ENCODE peak calls at places on chromosomes 11 and 22, in four cellular contexts. Y, L, J and E are unnamed samples.

GRCh38 chr11:129202646-129203045 is 10.5 kb upstream of the ARHGAP32 start:
- DNase-seq in Y (no peak), J (no peak), L (no peak), E (no peak)

GRCh38 chr11:112366777-112367176 is 106.1 kb upstream of the PLET1 start:
- DNase-seq in Y (no peak), L (no peak), J (no peak), E (peak)

GRCh38 chr11:70650075-70650909 is 252.0 kb downstream of the CTTN start:
- DNase-seq in J (peak), Y (peak), L (peak), E (peak)

GRCh38 chr22:30324008-30324730 is 2.6 kb downstream of the TBC1D10A start:
- DNase-seq in L (no peak), Y (no peak), J (no peak), E (no peak)

GRCh38 chr22:32444068-32444467 is 20.2 kb downstream of the BPIFC start:
- DNase-seq in Y (peak), L (peak), J (peak), E (peak)

GRCh38 chr22:26515938-26516337 is 3.7 kb upstream of the TFIP11 start:
- DNase-seq in J (no peak), L (no peak), Y (no peak), E (no peak)

GRCh38 chr22:48708558-48709245 is 1119.0 kb downstream of the BRD1 start:
- DNase-seq in J (no peak), L (peak), Y (no peak), E (no peak)

GRCh38 chr11:119590651-119591308 is 138.2 kb downstream of the NECTIN1 start:
- DNase-seq in Y (peak), L (no peak), J (no peak), E (no peak)

GRCh38 chr22:30056015-30056414 is 24.2 kb upstream of the HORMAD2 start:
- DNase-seq in L (no peak), Y (no peak), J (no peak), E (no peak)

GRCh38 chr11:63552921-63553320 is 10.3 kb downstream of the PLAAT2 start:
- DNase-seq in Y (no peak), J (no peak), L (no peak), E (no peak)

GRCh38 chr11:44497995-44498394 is 67.5 kb upstream of the CD82 start:
- DNase-seq in L (no peak), J (no peak), Y (no peak), E (no peak)

GRCh38 chr11:16790484-16791240 is 52.2 kb downstream of the C11orf58 start:
- DNase-seq in Y (no peak), L (no peak), J (no peak), E (no peak)

DNA sequence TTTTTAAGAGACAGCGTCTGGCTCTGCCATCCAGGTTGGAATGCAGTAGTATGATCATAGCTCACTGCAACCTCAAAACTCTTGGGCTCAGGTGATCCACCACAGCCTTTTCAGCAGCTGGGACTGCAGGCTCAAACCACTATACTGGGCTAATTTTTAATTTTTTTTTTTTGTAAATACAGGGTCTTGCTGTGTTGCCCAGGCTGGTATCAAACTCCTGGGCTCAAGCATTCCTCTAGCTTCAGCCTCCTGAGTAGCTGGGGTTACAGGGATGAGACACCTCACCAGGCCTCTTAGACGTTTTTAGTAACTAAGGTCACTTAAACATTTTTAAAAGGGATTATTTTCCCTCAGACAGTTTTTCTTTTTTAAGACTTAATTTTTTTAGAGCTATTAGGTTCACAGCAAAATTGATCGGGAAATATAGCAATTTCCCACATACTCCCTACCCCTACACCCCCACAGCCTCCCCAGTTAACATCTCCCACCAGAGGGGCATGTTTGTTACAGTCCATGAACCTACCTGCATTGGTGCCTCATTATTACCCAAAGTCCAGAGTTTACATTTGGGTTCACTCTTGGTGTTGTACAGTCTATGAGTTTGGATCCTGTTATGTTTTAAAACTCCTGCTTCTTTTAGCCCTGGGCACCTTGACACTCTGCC is 3.9 kb downstream of the BCR start:
- DNase-seq in Y (no peak), L (no peak), J (no peak), E (no peak)
- H3K4me3 ChIP-seq in Y (no peak), L (no peak), J (peak), E (no peak)

GRCh38 chr11:116166788-116167465 is 605.9 kb downstream of the BUD13 start:
- DNase-seq in L (no peak), Y (no peak), J (no peak), E (no peak)
- H3K4me3 ChIP-seq in L (no peak), Y (no peak), J (no peak), E (no peak)

DNA sequence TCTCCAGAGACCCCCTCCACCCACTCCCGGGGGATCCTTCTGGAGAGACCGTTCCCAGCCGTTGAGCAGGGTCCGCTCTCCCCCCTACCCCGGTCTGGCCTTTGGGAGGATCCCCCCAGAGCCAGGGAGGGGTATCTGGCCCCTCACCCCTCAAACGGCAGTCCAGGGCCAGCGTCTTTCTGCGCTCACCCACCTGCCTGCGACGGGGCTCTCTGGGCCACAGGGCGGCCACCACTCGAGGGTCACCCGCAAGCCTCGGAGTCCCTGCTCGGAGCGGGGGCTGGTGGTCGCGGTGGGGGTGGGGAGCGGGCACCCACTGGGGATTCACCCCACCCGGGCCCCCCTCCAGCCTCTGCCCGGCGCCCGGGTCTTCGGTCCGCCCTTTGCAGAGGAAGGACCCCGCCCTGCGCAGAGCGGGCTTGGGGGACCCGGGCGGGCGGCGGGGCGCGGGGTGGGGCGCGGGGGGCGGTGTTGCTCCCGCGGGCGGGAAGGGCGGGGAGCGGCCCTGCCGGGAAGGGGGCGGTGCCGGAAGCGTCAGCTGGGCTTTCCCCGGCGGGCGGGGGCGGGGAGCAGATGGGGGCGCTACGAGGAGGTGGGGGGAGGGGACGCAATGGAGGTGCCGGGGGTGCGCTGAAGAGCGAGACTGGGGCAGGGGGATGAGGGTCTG is 16.6 kb downstream of the CRELD2 start:
- DNase-seq in J (peak), L (no peak), Y (no peak), E (peak)
- H3K4me3 ChIP-seq in J (peak), L (no peak), Y (no peak), E (peak)

GRCh38 chr11:468036-468435 is 18.0 kb downstream of the PTDSS2 start:
- DNase-seq in J (no peak), Y (no peak), L (no peak), E (no peak)

GRCh38 chr11:472272-472671 is 22.2 kb downstream of the PTDSS2 start:
- DNase-seq in L (no peak), Y (no peak), J (no peak), E (no peak)

GRCh38 chr11:471468-472145 is 21.5 kb downstream of the PTDSS2 start:
- DNase-seq in J (no peak), L (no peak), Y (no peak), E (no peak)

GRCh38 chr11:468493-468892 is 18.4 kb downstream of the PTDSS2 start:
- DNase-seq in J (no peak), L (no peak), Y (no peak), E (no peak)

DNA sequence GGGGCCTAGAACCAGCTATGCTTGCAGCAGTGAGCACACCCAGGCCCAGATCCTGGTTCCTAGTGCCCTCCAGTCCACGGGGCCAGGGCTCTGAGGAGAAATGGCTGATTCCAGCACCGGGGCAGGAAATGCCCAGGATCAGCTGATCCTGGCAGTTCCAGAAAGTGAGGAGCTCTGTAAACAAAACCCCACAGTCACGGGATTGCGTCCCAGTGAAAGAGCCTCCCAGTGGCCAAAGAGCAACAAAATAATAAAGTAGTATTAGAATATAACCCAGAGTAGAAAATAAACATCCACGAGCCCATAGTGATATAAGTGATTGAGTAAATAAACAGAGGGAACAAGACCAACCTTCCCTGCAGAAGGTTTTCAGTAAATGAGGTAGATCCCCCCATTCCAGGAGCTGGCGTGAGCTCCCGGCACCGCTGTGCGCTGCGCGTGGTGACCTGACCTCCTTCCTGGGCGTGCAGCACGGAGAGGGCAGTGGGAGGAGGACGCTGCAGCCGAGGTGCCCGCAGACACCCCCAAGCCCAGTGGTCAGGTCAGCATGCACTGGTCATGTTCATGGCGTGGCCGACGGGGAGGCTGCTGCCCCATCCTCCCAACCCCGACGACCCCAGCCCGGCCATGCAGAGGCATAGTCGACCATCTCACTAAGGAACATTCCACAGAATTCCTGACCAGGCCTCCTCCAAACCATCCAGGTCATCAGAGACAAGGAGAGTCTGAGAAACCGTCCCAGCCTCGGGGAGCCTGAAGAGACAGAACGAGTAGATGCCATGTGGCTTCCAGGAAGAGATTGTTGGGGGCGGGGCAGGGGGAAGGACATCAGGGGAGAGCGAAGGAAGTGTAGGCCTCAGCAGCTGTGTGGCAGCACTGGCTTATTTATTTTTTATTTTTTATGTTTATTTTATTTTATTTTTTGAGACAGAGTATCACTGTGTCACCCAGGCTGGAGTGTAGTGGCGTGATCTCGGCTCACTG is 19.9 kb downstream of the PTDSS2 start:
- DNase-seq in L (no peak), Y (no peak), J (no peak), E (peak)
- H3K4me3 ChIP-seq in L (no peak), Y (no peak), J (no peak), E (peak)

GRCh38 chr22:37801946-37802309 is 5.8 kb upstream of the GCAT start:
- DNase-seq in Y (no peak), J (no peak), L (no peak), E (no peak)
- H3K4me3 ChIP-seq in Y (peak), J (peak), L (peak), E (peak)

GRCh38 chr11:73981051-73981805 is 1.4 kb downstream of the UCP2 start:
- DNase-seq in L (peak), Y (no peak), J (peak), E (no peak)
- H3K4me3 ChIP-seq in L (peak), Y (peak), J (peak), E (peak)

GRCh38 chr11:34624069-34624468 is 3.2 kb downstream of the EHF start:
- DNase-seq in Y (no peak), L (no peak), J (peak), E (no peak)

GRCh38 chr11:34623463-34623862 is 2.6 kb downstream of the EHF start:
- DNase-seq in Y (no peak), L (no peak), J (no peak), E (no peak)

GRCh38 chr11:34626393-34626792 is 5.5 kb downstream of the EHF start:
- DNase-seq in Y (no peak), L (no peak), J (no peak), E (no peak)

GRCh38 chr11:34627197-34627596 is 6.3 kb downstream of the EHF start:
- DNase-seq in L (no peak), Y (no peak), J (no peak), E (no peak)

DNA sequence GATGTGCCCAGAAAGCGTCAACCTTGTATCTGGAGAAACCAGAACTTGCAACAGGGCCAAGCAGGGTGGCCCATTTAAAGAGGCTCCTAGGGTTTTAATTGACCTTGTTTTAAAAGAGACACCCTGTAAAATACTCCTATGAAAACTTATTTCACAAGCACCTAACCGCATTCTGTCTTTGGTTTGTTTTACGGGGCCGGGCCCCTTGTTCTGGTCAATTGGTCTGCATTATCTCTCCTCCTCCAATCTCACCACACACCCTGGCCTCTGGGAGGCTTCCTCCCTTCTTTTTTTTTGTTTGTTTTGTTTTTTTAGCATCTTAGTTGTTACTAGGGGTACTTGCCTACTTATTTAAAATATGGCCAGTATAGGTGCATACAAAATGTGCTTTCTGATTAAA is 4.7 kb downstream of the EHF start:
- DNase-seq in Y (no peak), L (no peak), J (no peak), E (no peak)
- H3K4me3 ChIP-seq in Y (no peak), L (no peak), J (no peak), E (no peak)

GRCh38 chr11:118002541-118003019 is 16.4 kb downstream of the IL10RA start:
- DNase-seq in J (no peak), L (peak), Y (peak), E (no peak)
- H3K4me3 ChIP-seq in J (no peak), L (no peak), Y (no peak), E (no peak)